ENCODE peak calls at places on chromosomes 11 and 22, in six cellular contexts. R is H1, C is GM12891, M is K562, Q is HepG2, Z is GM12878. V is an unnamed sample.

GRCh38 chr11:113555071-113555739 is 80.0 kb upstream of the DRD2 start:
- DNase-seq in Z (no peak), M (peak), R (no peak), C (no peak), Q (no peak), V (no peak)

GRCh38 chr22:37643225-37643847 is 3.9 kb downstream of the SH3BP1 start:
- DNase-seq in R (peak), Z (no peak), Q (no peak), M (peak), C (peak), V (peak)

GRCh38 chr11:86719781-86720463 is 47.5 kb upstream of the ME3 start:
- DNase-seq in R (no peak), Q (no peak), M (no peak), Z (no peak), C (no peak), V (no peak)

GRCh38 chr22:36301384-36301828 is 48.5 kb downstream of the APOL1 start:
- DNase-seq in R (peak), Z (no peak), C (peak), Q (peak), M (peak), V (peak)

GRCh38 chr11:86978756-86979608 is 23.8 kb upstream of the FZD4 start:
- DNase-seq in Q (no peak), Z (no peak), R (no peak), C (no peak), M (peak), V (no peak)

GRCh38 chr11:5004429-5005274 is 10.0 kb downstream of the OR51L1 start:
- DNase-seq in M (peak), R (peak), Q (peak), Z (no peak), C (no peak), V (no peak)

GRCh38 chr11:77191823-77192495 is 63.9 kb downstream of the MYO7A start:
- DNase-seq in R (peak), Z (no peak), Q (peak), M (peak), C (peak), V (no peak)

GRCh38 chr22:35375031-35375430 is 5.9 kb upstream of the HMOX1 start:
- DNase-seq in Z (no peak), Q (no peak), M (no peak), R (no peak), C (no peak), V (no peak)

GRCh38 chr22:37289156-37289735 is 6.9 kb downstream of the CYTH4 start:
- DNase-seq in M (no peak), Z (no peak), Q (no peak), R (no peak), C (no peak), V (no peak)

DNA sequence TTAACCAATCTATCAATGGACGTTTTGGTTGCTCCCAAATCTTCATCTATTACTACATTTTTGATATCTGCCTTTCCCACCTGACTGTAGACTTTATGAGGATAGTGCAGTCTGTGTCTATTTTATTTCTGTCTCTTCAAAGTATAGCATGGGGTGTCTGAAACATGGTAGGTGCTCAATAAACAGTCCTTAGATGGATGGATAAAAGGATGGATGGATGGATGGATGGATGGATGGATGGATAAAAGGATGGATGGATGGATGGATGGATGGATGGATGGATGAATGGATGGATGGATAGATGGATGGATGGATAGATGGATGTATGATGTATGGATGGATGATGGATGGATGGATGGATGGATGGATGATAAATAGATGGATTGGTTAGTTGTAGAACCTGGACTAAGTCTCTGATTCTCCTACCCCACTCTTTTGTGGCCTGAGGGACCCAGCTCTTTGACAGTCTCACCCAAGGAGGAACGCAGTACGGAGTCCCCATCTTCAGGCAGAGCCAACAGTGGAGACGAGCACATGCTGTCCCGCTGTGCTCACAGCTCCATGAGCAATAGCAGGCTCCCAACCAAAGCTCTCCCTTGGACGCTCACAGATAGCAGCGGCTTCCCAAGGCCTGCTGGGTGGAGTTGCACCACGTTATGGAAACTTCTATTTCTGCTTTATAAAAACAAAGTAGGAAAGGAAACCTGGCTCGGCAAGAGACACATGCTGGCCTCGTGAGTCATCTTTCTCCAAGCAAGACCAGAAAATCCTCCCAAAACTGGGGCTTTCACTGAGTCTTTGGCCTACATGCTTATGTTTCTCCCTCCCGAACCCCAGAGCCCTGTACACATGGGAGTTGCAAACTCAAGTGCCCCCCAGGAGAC is 448.0 kb downstream of the MIAT start:
- DNase-seq in Q (no peak), C (no peak), Z (no peak), R (no peak), M (no peak), V (no peak)
- TF ChIP-seq TAF1 in Q (no peak), C (no peak), Z (no peak), R (no peak), M (no peak), V (no peak)

GRCh38 chr22:50325444-50326224 is 1.2 kb downstream of the DENND6B start:
- DNase-seq in R (no peak), M (no peak), Q (no peak), C (no peak), Z (no peak), V (no peak)

GRCh38 chr22:50327711-50328019 is 853 bp upstream of the DENND6B start:
- DNase-seq in Q (no peak), R (no peak), M (no peak), Z (no peak), C (no peak), V (no peak)

GRCh38 chr22:50326225-50326958 is 420 bp downstream of the DENND6B start:
- DNase-seq in Z (no peak), R (no peak), C (no peak), M (no peak), Q (no peak), V (no peak)

GRCh38 chr22:50329236-50329635 is 2.4 kb upstream of the DENND6B start:
- DNase-seq in Q (no peak), Z (no peak), M (no peak), C (no peak), R (no peak), V (no peak)

GRCh38 chr22:50326959-50327710 is at the start of gene DENND6B:
- DNase-seq in M (peak), R (peak), Z (no peak), C (peak), Q (peak), V (peak)
- TF ChIP-seq POLR2A in M (peak), R (no peak), Z (peak), C (no peak), Q (peak), V (peak)

DNA sequence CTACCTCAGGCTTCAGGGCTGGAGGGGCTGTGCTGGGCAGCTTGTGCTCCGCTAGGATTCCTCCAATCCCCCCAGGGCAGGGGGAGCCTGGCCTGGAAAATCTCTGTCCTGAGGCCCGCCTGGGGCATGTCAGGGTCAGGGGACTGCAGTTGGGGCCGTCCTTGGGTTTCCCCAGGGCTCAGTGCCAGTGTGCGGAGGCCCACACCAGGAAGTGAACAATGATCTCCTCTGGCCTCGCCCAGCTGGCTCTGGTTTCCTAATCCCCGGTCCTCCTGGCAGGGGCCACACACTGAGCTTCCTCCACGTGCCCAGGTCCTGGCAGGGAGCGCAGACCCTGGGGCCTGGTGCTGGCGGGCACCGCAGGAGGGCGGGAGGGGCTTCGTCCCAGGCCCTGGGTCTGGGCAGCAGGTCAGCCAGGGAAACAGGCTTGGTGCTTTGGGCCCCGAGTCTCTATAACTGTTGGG is 1.4 kb upstream of the MUC2 start:
- DNase-seq in M (no peak), C (no peak), Z (no peak), Q (peak), R (peak), V (no peak)
- TF ChIP-seq POLR2AphosphoS5 in M (no peak), C (no peak), Z (no peak), Q (no peak), R (no peak), V (no peak)

GRCh38 chr11:95923730-95924413 is at the start of gene MTMR2:
- DNase-seq in Q (peak), C (peak), M (peak), R (peak), Z (peak), V (peak)

GRCh38 chr11:95920460-95921105 is 3.3 kb downstream of the MTMR2 start:
- DNase-seq in C (no peak), Z (no peak), M (peak), R (no peak), Q (no peak), V (no peak)

GRCh38 chr11:95923441-95923729 is 522 bp downstream of the MTMR2 start:
- DNase-seq in Q (no peak), C (no peak), Z (no peak), R (no peak), M (peak), V (no peak)

GRCh38 chr11:95922536-95923440 is 1.1 kb downstream of the MTMR2 start:
- DNase-seq in M (peak), Z (no peak), Q (no peak), C (no peak), R (no peak), V (no peak)

DNA sequence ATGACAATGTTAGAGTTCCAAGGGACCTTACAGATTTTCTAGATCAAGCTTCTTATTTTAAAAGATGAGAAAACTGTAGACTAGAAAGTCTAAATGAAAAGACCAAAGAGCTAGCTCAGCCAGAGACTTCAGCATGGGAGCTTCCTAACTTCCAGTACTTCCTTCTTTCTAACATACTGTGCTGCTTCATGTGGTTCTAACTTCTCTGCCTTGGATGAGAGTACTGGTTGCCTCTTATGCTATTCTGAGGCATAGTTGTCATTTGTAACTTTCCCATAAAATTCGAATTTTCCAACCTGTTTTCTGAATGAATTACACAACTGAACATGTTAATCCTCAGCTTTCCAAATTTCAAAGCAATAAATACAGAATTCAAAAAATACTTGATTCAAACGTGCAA is 1.8 kb downstream of the MTMR2 start:
- DNase-seq in R (no peak), Q (no peak), Z (no peak), C (no peak), M (peak), V (no peak)
- TF ChIP-seq TAF1 in R (no peak), Q (no peak), Z (no peak), C (no peak), M (no peak), V (no peak)

GRCh38 chr11:63838682-63839507 is at the start of gene MARK2:
- DNase-seq in M (peak), C (peak), Z (peak), R (peak), Q (peak), V (peak)
- TF ChIP-seq POLR2A in M (peak), C (no peak), Z (peak), R (no peak), Q (peak), V (peak)

GRCh38 chr22:40387758-40388157 is 17.4 kb downstream of the SGSM3 start:
- DNase-seq in Z (no peak), R (no peak), C (no peak), Q (peak), M (no peak), V (no peak)
- TF ChIP-seq POLR2AphosphoS5 in Z (no peak), R (no peak), C (no peak), Q (no peak), M (no peak), V (no peak)

GRCh38 chr11:130737866-130738431 is 178.3 kb downstream of the SNX19 start:
- DNase-seq in M (no peak), Z (no peak), Q (no peak), R (no peak), C (no peak), V (no peak)
- TF ChIP-seq TAF1 in M (no peak), Z (no peak), Q (no peak), R (no peak), C (no peak), V (no peak)

DNA sequence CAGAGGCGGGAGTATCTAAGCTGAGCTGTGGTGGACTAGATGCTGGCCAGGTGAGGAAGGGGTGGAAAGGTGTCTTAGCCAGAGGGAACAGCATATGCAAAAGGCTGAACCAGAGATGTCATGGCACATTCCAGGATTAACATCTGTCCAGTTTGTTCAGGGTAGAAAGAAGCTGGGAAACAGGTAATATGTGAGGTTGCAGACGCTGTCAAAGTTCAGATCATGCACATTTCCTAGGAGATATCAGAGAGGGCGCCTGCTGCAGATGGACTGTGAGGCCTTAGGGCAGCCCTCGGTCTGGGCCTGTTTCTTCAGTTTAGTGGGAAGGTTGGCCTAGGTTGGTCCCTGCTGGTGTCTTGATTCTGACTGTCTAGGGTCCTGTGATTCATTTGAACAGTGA is 97.7 kb upstream of the CRYBB3 start:
- DNase-seq in Z (no peak), Q (no peak), R (no peak), C (no peak), M (no peak), V (no peak)
- TF ChIP-seq POLR2A in Z (no peak), Q (no peak), R (no peak), C (no peak), M (no peak), V (no peak)

DNA sequence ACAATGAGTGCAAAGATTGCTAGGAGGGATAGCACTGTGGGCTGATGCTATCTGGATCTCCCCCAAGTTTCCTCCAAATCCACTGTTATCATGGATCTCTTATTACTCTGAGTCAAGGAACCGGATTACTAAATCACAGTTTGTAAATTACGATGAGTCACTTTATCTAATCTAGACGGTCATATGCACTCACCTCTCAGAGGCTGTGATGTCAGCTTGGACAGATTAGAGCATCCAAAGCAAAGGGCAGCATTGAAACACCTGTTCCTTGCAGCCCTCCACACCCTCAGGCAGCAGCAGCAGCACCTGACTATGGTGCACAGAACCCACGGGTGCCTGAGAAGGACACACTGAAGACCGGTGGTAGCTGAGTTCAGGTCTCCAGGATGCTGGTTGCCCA is 14.0 kb upstream of the POU2AF1 start:
- DNase-seq in C (no peak), R (no peak), Z (no peak), Q (no peak), M (no peak), V (no peak)
- TF ChIP-seq POLR2AphosphoS5 in C (no peak), R (no peak), Z (no peak), Q (no peak), M (no peak), V (no peak)